ENCODE peak calls at places on chromosome 1, in four cellular contexts. F, I, W and Z are unnamed samples.

GRCh38 chr1:59738591-59739015 is 76.1 kb upstream of the HOOK1 start:
- DNase-seq in F (no peak), I (no peak), W (no peak), Z (no peak)

GRCh38 chr1:84442256-84442655 is 36.8 kb upstream of the RPF1 start:
- DNase-seq in F (no peak), I (no peak), W (peak), Z (peak)

GRCh38 chr1:56216173-56216572 is 363.2 kb downstream of the PLPP3 start:
- DNase-seq in F (no peak), I (no peak), W (no peak), Z (no peak)

GRCh38 chr1:60575326-60575874 is 501.8 kb upstream of the C1orf87 start:
- DNase-seq in F (no peak), I (no peak), W (no peak), Z (no peak)

GRCh38 chr1:214660190-214660589 is 57.2 kb downstream of the CENPF start:
- DNase-seq in F (no peak), I (no peak), W (no peak), Z (no peak)

GRCh38 chr1:30668546-30669327 is 54.6 kb downstream of the MATN1 start:
- DNase-seq in F (no peak), I (no peak), W (no peak), Z (no peak)

GRCh38 chr1:239233626-239234025 is 152.7 kb upstream of the CHRM3 start:
- DNase-seq in F (no peak), I (no peak), W (no peak), Z (no peak)

GRCh38 chr1:85307987-85308836 is 31.8 kb upstream of the BCL10 start:
- DNase-seq in F (peak), I (peak), W (peak), Z (peak)